ENCODE peak calls at places on chromosomes 7 and 10, in eight cellular contexts. P is uterus, Z is upper lobe of right lung, K is foreskin fibroblast, Y is GM12865, M is AG09309, I is Caco-2, Q is AG10803. N is an unnamed sample.

GRCh38 chr10:132006966-132007365 is 25.2 kb upstream of the BNIP3 start:
- DNase-seq in P (no peak), Z (no peak), K (no peak), Y (no peak), M (no peak), I (no peak), Q (no peak), N (no peak)

GRCh38 chr7:132564849-132565248 is 11.4 kb downstream of the PLXNA4 start:
- DNase-seq in P (no peak), Z (no peak), K (no peak), Y (no peak), M (no peak), I (no peak), Q (no peak), N (no peak)

GRCh38 chr10:131822694-131823245 is 78.0 kb upstream of the PPP2R2D start:
- DNase-seq in P (peak; percentile 6), Z (peak; percentile 46), K (no peak), Y (no peak), M (no peak), I (no peak), Q (no peak), N (no peak)

GRCh38 chr7:107230334-107230733 is 61.5 kb downstream of the HBP1 start:
- DNase-seq in P (no peak), Z (no peak), K (peak; percentile 42), Y (no peak), M (no peak), I (no peak), Q (no peak), N (no peak)

GRCh38 chr10:125068406-125068805 is 92.0 kb downstream of the CTBP2 start:
- DNase-seq in P (no peak), Z (no peak), K (no peak), Y (no peak), M (no peak), I (no peak), Q (no peak), N (no peak)

GRCh38 chr10:86343761-86344160 is 22.8 kb downstream of the GRID1 start:
- DNase-seq in P (no peak), Z (peak; percentile 72), K (no peak), Y (no peak), M (no peak), I (peak; percentile 12), Q (no peak), N (no peak)

GRCh38 chr7:4693749-4694148 is 11.7 kb downstream of the FOXK1 start:
- DNase-seq in P (no peak), Z (no peak), K (no peak), Y (no peak), M (no peak), I (no peak), Q (no peak), N (no peak)

GRCh38 chr7:26292768-26293560 is 1.3 kb downstream of the SNX10 start:
- DNase-seq in P (peak; percentile 50), Z (no peak), K (no peak), Y (peak; percentile 30), M (no peak), I (no peak), Q (no peak), N (no peak)

GRCh38 chr10:124030061-124030460 is 63.3 kb downstream of the CHST15 start:
- DNase-seq in P (no peak), Z (peak; percentile 38), K (no peak), Y (no peak), M (no peak), I (no peak), Q (no peak), N (no peak)

GRCh38 chr7:98202367-98203195 is 8.7 kb upstream of the BHLHA15 start:
- DNase-seq in P (no peak), Z (peak; percentile 56), K (no peak), Y (peak; percentile 98), M (no peak), I (no peak), Q (no peak), N (no peak)

GRCh38 chr7:23018747-23019146 is 4.8 kb upstream of the HYCC1 start:
- DNase-seq in P (no peak), Z (no peak), K (peak; percentile 51), Y (no peak), M (no peak), I (no peak), Q (no peak), N (no peak)

GRCh38 chr10:117536359-117536861 is 6.1 kb upstream of the EMX2 start:
- DNase-seq in P (no peak), Z (no peak), K (no peak), Y (no peak), M (no peak), I (no peak), Q (no peak), N (no peak)

GRCh38 chr7:117122536-117122935 is 169.2 kb downstream of the ST7 start:
- DNase-seq in P (no peak), Z (no peak), K (peak; percentile 34), Y (no peak), M (no peak), I (no peak), Q (no peak), N (no peak)

GRCh38 chr7:151800391-151800790 is 76.5 kb downstream of the PRKAG2 start:
- DNase-seq in P (no peak), Z (peak; percentile 42), K (no peak), Y (no peak), M (no peak), I (no peak), Q (no peak), N (no peak)

GRCh38 chr10:21077681-21078080 is 180.6 kb upstream of the NEBL start:
- DNase-seq in P (no peak), Z (no peak), K (no peak), Y (no peak), M (no peak), I (no peak), Q (no peak), N (no peak)

GRCh38 chr7:43568529-43568928 is 14.4 kb upstream of the STK17A start:
- DNase-seq in P (no peak), Z (no peak), K (peak; percentile 49), Y (no peak), M (no peak), I (no peak), Q (no peak), N (peak; percentile 27)

GRCh38 chr7:33757563-33758165 is 147.7 kb upstream of the BMPER start:
- DNase-seq in P (no peak), Z (no peak), K (peak; percentile 78), Y (peak; percentile 28), M (no peak), I (no peak), Q (peak; percentile 57), N (peak; percentile 40)

GRCh38 chr10:34109952-34110702 is 705.0 kb downstream of the PARD3 start:
- DNase-seq in P (no peak), Z (no peak), K (no peak), Y (no peak), M (peak; percentile 54), I (no peak), Q (peak; percentile 56), N (peak; percentile 81)

GRCh38 chr10:110192552-110192951 is 14.9 kb upstream of the MXI1 start:
- DNase-seq in P (no peak), Z (no peak), K (no peak), Y (peak; percentile 57), M (no peak), I (no peak), Q (no peak), N (no peak)

GRCh38 chr10:7301039-7301768 is 109.6 kb downstream of the SFMBT2 start:
- DNase-seq in P (peak; percentile 30), Z (no peak), K (no peak), Y (no peak), M (no peak), I (no peak), Q (no peak), N (no peak)

GRCh38 chr7:147858421-147858820 is 732.1 kb upstream of the C7orf33 start:
- DNase-seq in P (no peak), Z (no peak), K (no peak), Y (no peak), M (no peak), I (no peak), Q (no peak), N (no peak)

GRCh38 chr10:80465839-80466590 is 11.9 kb downstream of the TSPAN14 start:
- DNase-seq in P (no peak), Z (no peak), K (no peak), Y (peak; percentile 31), M (no peak), I (no peak), Q (no peak), N (no peak)

GRCh38 chr10:62812672-62813439 is 3.3 kb downstream of the EGR2 start:
- DNase-seq in P (no peak), Z (peak; percentile 63), K (no peak), Y (no peak), M (no peak), I (no peak), Q (no peak), N (no peak)

DNA sequence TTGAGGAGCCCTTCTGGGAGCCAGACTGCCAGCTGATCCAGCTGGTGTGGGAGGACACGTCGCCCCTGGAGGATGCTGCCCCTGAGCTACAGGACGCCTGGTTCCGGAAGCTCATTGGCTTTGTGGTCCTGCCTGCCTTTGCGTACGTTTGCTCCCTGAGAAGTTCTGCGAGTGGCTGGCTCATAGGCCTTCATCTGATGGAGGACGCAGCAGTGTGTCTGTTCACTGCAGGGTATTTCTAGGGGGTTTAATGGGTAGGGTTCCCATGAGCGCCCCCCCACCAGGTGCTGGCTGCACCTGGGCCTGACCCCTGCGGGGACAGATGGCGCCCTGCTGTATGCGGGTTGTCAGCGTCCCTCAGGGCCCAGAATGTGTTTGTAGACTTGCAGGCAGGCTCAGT is 5.0 kb downstream of the PAOX start:
- DNase-seq in P (no peak), Z (peak; percentile 43), K (no peak), Y (no peak), M (no peak), I (no peak), Q (no peak), N (no peak)
- TF ChIP-seq CTCF in P (no peak), Z (no peak), K (no peak), Y (no peak), M (no peak), I (no peak), Q (no peak), N (no peak)

GRCh38 chr7:5822742-5823503 is 41.5 kb upstream of the RNF216 start:
- DNase-seq in P (peak; percentile 91), Z (peak; percentile 97), K (peak; percentile 97), Y (peak; percentile 96), M (peak; percentile 42), I (peak; percentile 95), Q (peak; percentile 87), N (peak; percentile 91)
- TF ChIP-seq CTCF in P (peak; percentile 18), Z (no peak), K (no peak), Y (no peak), M (no peak), I (peak; percentile 0), Q (peak; percentile 6), N (no peak)

DNA sequence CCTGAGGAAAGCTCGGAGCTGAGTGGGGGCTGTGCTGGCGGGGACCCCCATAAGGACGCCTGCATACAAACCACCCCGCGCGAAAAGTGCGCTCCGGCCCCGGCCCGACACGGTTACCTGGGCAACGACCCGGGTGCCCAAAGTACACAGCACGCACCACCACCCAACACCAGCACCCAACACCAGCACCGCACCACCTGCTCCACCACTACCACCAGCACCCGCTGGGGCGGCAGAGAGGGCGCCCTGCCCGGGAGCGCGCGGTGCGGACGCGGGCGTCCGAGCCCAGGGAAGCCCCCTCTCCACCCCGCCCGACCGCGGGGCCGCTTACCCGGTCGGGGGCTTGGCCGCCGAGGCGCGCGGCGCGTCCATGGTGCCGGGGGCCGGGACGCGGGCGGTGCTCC is 345 bp downstream of the COBL start:
- DNase-seq in P (no peak), Z (peak; percentile 83), K (no peak), Y (no peak), M (no peak), I (peak; percentile 78), Q (no peak), N (no peak)
- TF ChIP-seq CTCF in P (no peak), Z (no peak), K (no peak), Y (no peak), M (no peak), I (peak; percentile 27), Q (no peak), N (no peak)

GRCh38 chr7:101669307-101669706 is 40.2 kb upstream of the MYL10 start:
- DNase-seq in P (no peak), Z (no peak), K (no peak), Y (peak; percentile 21), M (no peak), I (no peak), Q (no peak), N (no peak)
- TF ChIP-seq CTCF in P (no peak), Z (no peak), K (no peak), Y (no peak), M (peak; percentile 37), I (no peak), Q (peak; percentile 32), N (peak; percentile 62)